ENCODE peak calls at places on chromosomes 4 and X, in five cellular contexts. One of them, this sample, is unnamed.

GRCh38 chr4:3520796-3521600 is 11.2 kb downstream of the LRPAP1 start:
- DNase-seq in neural progenitor cell: no peak
- DNase-seq in GM23338: no peak
- DNase-seq in SK-N-SH: no peak
- DNase-seq in MM.1S: no peak
- DNase-seq in this sample: no peak

GRCh38 chrX:119942173-119942819 is 1.3 kb downstream of the NKAP start:
- DNase-seq in neural progenitor cell: no peak
- DNase-seq in SK-N-SH: no peak
- DNase-seq in GM23338: no peak
- DNase-seq in MM.1S: no peak
- DNase-seq in this sample: no peak

GRCh38 chrX:22742174-22742573 is 257.6 kb upstream of the DDX53 start:
- DNase-seq in GM23338: no peak
- DNase-seq in MM.1S: no peak
- DNase-seq in SK-N-SH: no peak
- DNase-seq in neural progenitor cell: no peak
- DNase-seq in this sample: peak

GRCh38 chr4:62006108-62006507 is 806.0 kb downstream of the ADGRL3 start:
- DNase-seq in MM.1S: no peak
- DNase-seq in SK-N-SH: no peak
- DNase-seq in neural progenitor cell: no peak
- DNase-seq in GM23338: peak
- DNase-seq in this sample: no peak

GRCh38 chr4:23978031-23978430 is 88.2 kb upstream of the PPARGC1A start:
- DNase-seq in GM23338: no peak
- DNase-seq in SK-N-SH: no peak
- DNase-seq in MM.1S: no peak
- DNase-seq in neural progenitor cell: no peak
- DNase-seq in this sample: no peak

GRCh38 chrX:134206221-134206620 is 30.8 kb upstream of the CCDC160 start:
- DNase-seq in MM.1S: no peak
- DNase-seq in GM23338: no peak
- DNase-seq in neural progenitor cell: no peak
- DNase-seq in SK-N-SH: no peak
- DNase-seq in this sample: no peak

GRCh38 chr4:2290974-2291704 is 29.2 kb upstream of the MXD4 start:
- DNase-seq in neural progenitor cell: no peak
- DNase-seq in MM.1S: no peak
- DNase-seq in SK-N-SH: peak
- DNase-seq in GM23338: no peak
- DNase-seq in this sample: no peak

GRCh38 chrX:43000121-43000520 is 222.2 kb upstream of the PPP1R2C start:
- DNase-seq in neural progenitor cell: no peak
- DNase-seq in SK-N-SH: no peak
- DNase-seq in MM.1S: no peak
- DNase-seq in GM23338: no peak
- DNase-seq in this sample: no peak

GRCh38 chr4:10090467-10091250 is 25.9 kb downstream of the WDR1 start:
- DNase-seq in GM23338: no peak
- DNase-seq in MM.1S: no peak
- DNase-seq in SK-N-SH: no peak
- DNase-seq in neural progenitor cell: no peak
- DNase-seq in this sample: no peak

GRCh38 chr4:166252487-166253402 is 379.7 kb downstream of the TLL1 start:
- DNase-seq in MM.1S: peak
- DNase-seq in GM23338: peak
- DNase-seq in neural progenitor cell: peak
- DNase-seq in SK-N-SH: peak
- DNase-seq in this sample: peak

GRCh38 chrX:124497386-124497785 is 151.0 kb downstream of the SH2D1A start:
- DNase-seq in neural progenitor cell: no peak
- DNase-seq in GM23338: no peak
- DNase-seq in SK-N-SH: no peak
- DNase-seq in MM.1S: no peak
- DNase-seq in this sample: peak

GRCh38 chr4:123659759-123660158 is 263.2 kb downstream of the SPRY1 start:
- DNase-seq in GM23338: peak
- DNase-seq in MM.1S: peak
- DNase-seq in neural progenitor cell: no peak
- DNase-seq in SK-N-SH: no peak
- DNase-seq in this sample: peak

GRCh38 chr4:4416981-4417380 is 30.1 kb downstream of the NSG1 start:
- DNase-seq in MM.1S: no peak
- DNase-seq in SK-N-SH: no peak
- DNase-seq in GM23338: no peak
- DNase-seq in neural progenitor cell: no peak
- DNase-seq in this sample: no peak

GRCh38 chr4:24328300-24328699 is 256.1 kb downstream of the DHX15 start:
- DNase-seq in SK-N-SH: no peak
- DNase-seq in GM23338: peak
- DNase-seq in neural progenitor cell: no peak
- DNase-seq in MM.1S: no peak
- DNase-seq in this sample: no peak

GRCh38 chrX:120726294-120726693 is 96.4 kb upstream of the C1GALT1C1 start:
- DNase-seq in neural progenitor cell: no peak
- DNase-seq in SK-N-SH: no peak
- DNase-seq in GM23338: no peak
- DNase-seq in MM.1S: peak
- DNase-seq in this sample: no peak

GRCh38 chrX:40062525-40063193 is 35.1 kb downstream of the BCOR start:
- DNase-seq in MM.1S: no peak
- DNase-seq in GM23338: no peak
- DNase-seq in SK-N-SH: no peak
- DNase-seq in neural progenitor cell: no peak
- DNase-seq in this sample: no peak

GRCh38 chr4:113634081-113634969 is 127.2 kb downstream of the CAMK2D start:
- DNase-seq in GM23338: no peak
- DNase-seq in neural progenitor cell: no peak
- DNase-seq in MM.1S: no peak
- DNase-seq in SK-N-SH: no peak
- DNase-seq in this sample: peak
- TF ChIP-seq CTCF in GM23338: no peak
- TF ChIP-seq CTCF in neural progenitor cell: no peak
- TF ChIP-seq CTCF in MM.1S: no peak
- TF ChIP-seq CTCF in SK-N-SH: no peak
- TF ChIP-seq CTCF in this sample: no peak

DNA sequence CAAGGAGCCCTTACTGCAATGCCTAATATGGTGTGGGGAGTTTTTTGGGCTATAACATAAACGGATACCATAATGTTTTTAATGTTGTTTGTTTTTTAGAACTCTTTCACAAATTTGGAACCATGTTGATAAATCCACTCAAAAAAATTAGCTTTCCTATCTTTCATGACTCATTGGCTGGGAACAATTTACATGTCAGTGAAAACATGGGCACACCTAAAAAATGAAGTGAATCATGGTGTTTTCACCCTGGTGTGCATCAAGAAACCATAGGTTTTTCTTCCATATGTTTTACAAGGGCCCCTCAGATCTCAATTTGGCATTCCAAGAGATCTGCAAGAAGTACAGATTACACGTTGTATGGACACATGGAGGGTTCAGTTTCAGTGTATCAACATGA is 207.1 kb downstream of the NWD2 start:
- DNase-seq in GM23338: no peak
- DNase-seq in neural progenitor cell: no peak
- DNase-seq in MM.1S: no peak
- DNase-seq in SK-N-SH: no peak
- DNase-seq in this sample: no peak
- TF ChIP-seq EZH2phosphoT487 in GM23338: no peak
- TF ChIP-seq EZH2phosphoT487 in neural progenitor cell: no peak
- TF ChIP-seq EZH2phosphoT487 in MM.1S: no peak
- TF ChIP-seq EZH2phosphoT487 in SK-N-SH: no peak
- TF ChIP-seq EZH2phosphoT487 in this sample: no peak

GRCh38 chr4:114807357-114807756 is 208.8 kb downstream of the UGT8 start:
- DNase-seq in MM.1S: no peak
- DNase-seq in SK-N-SH: no peak
- DNase-seq in GM23338: no peak
- DNase-seq in neural progenitor cell: no peak
- DNase-seq in this sample: no peak

GRCh38 chr4:114813961-114814360 is 215.4 kb downstream of the UGT8 start:
- DNase-seq in GM23338: no peak
- DNase-seq in MM.1S: no peak
- DNase-seq in SK-N-SH: no peak
- DNase-seq in neural progenitor cell: no peak
- DNase-seq in this sample: no peak

GRCh38 chr4:114815760-114816159 is 217.2 kb downstream of the UGT8 start:
- DNase-seq in SK-N-SH: no peak
- DNase-seq in neural progenitor cell: no peak
- DNase-seq in MM.1S: no peak
- DNase-seq in GM23338: no peak
- DNase-seq in this sample: no peak

GRCh38 chr4:114807759-114808404 is 209.3 kb downstream of the UGT8 start:
- DNase-seq in MM.1S: peak
- DNase-seq in GM23338: peak
- DNase-seq in SK-N-SH: peak
- DNase-seq in neural progenitor cell: peak
- DNase-seq in this sample: peak

DNA sequence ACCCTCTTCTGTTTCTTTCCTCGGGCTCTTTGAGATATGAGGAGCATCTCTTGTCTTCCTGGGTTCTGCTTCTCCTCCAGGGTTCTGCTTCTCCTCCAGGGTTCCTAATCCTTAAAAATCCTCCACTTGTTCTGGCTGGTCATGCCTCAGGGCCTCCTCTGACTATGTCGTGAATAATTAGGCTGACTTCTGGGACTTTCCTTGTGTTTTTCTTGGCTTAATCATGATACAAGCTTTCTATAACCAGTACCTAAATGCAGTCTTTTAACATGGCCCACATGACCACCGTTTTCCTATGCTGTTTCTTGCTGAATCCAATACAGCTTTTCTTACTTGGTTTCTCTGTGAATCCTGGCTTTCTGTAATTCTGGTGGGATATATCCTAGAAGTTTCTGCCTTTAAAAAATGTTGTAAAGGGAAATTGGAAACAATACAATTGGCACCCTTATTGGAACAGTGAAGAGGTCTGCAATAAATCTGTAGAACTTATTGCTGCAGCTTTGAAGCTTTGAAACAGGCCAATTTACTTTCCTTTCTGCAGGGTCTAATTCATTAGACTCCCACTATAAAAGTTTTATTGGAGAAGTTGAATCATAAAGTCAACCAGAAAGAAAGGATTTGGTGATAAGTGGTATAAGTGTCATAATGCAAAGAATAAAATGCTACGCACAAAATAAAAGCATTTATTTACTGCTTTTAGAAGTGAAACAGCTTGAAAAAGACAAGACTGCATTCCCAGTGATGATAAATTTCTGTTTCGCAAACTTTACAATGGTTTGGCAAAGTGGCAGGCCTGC is 213.2 kb downstream of the UGT8 start:
- DNase-seq in SK-N-SH: no peak
- DNase-seq in neural progenitor cell: no peak
- DNase-seq in MM.1S: no peak
- DNase-seq in GM23338: no peak
- DNase-seq in this sample: no peak
- TF ChIP-seq CTCF in SK-N-SH: no peak
- TF ChIP-seq CTCF in neural progenitor cell: no peak
- TF ChIP-seq CTCF in MM.1S: no peak
- TF ChIP-seq CTCF in GM23338: no peak
- TF ChIP-seq CTCF in this sample: no peak

DNA sequence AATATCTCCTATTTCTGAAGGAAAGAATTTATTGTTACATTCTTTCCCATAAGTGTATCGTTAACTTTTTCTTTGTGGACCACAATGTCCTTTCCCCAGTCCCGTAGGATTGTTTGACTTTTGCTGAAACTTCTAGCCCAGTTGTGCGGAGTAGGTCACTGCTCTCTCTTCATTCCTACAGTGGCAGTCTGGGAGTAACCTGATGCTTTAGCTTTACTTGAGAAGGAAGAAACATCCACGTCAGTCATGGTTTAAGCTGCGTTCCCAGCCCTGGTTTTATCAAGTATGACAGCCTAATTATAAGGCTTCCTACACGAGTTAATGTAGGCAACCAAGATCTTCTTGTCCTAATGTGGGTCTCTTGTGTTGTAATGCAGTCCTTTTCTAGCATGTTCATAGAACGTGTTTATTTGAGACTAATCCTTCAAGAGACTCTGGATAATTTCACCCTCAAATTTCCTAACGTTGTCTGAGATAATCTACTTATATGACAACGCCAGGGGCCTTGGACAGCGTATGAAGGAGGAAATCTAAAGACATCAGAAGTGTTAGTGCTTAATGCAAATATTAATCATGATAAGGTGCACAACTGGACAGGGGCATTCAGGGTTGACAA is 40.8 kb upstream of the GRPR start:
- DNase-seq in SK-N-SH: no peak
- DNase-seq in MM.1S: no peak
- DNase-seq in neural progenitor cell: peak
- DNase-seq in GM23338: peak
- DNase-seq in this sample: no peak
- TF ChIP-seq EZH2phosphoT487 in SK-N-SH: no peak
- TF ChIP-seq EZH2phosphoT487 in MM.1S: no peak
- TF ChIP-seq EZH2phosphoT487 in neural progenitor cell: no peak
- TF ChIP-seq EZH2phosphoT487 in GM23338: no peak
- TF ChIP-seq EZH2phosphoT487 in this sample: no peak

This sample was measured in PC-3.